ENCODE peak calls at places on chromosomes 13 and 19, in seven cellular contexts. One of them, this sample, is unnamed.

GRCh38 chr19:56637976-56638555 is 4.9 kb upstream of the SMIM17 start:
- DNase-seq in substantia nigra: peak
- DNase-seq in amygdala: no peak
- DNase-seq in hepatocyte: peak
- DNase-seq in endothelial cell: peak
- DNase-seq in GM23338: peak
- DNase-seq in B cell: no peak
- DNase-seq in this sample: peak

GRCh38 chr19:19597809-19598306 is 20.6 kb downstream of the PBX4 start:
- DNase-seq in hepatocyte: no peak
- DNase-seq in B cell: peak
- DNase-seq in endothelial cell: no peak
- DNase-seq in substantia nigra: no peak
- DNase-seq in GM23338: no peak
- DNase-seq in amygdala: no peak
- DNase-seq in this sample: no peak

GRCh38 chr19:5470264-5470671 is 15.1 kb downstream of the ZNRF4 start:
- DNase-seq in endothelial cell: no peak
- DNase-seq in B cell: no peak
- DNase-seq in amygdala: no peak
- DNase-seq in GM23338: no peak
- DNase-seq in substantia nigra: no peak
- DNase-seq in hepatocyte: peak
- DNase-seq in this sample: no peak

GRCh38 chr19:35746087-35746462 is 624 bp downstream of the PSENEN start:
- DNase-seq in substantia nigra: no peak
- DNase-seq in hepatocyte: no peak
- DNase-seq in B cell: no peak
- DNase-seq in amygdala: no peak
- DNase-seq in GM23338: no peak
- DNase-seq in endothelial cell: no peak
- DNase-seq in this sample: no peak

GRCh38 chr13:21638319-21639282 is 32.3 kb upstream of the FGF9 start:
- DNase-seq in endothelial cell: peak
- DNase-seq in amygdala: no peak
- DNase-seq in GM23338: peak
- DNase-seq in hepatocyte: peak
- DNase-seq in substantia nigra: no peak
- DNase-seq in B cell: no peak
- DNase-seq in this sample: no peak

GRCh38 chr19:18046066-18046718 is 38.2 kb downstream of the ARRDC2 start:
- DNase-seq in GM23338: no peak
- DNase-seq in B cell: no peak
- DNase-seq in hepatocyte: no peak
- DNase-seq in amygdala: no peak
- DNase-seq in endothelial cell: no peak
- DNase-seq in substantia nigra: no peak
- DNase-seq in this sample: no peak

GRCh38 chr13:44954210-44954609 is 35.1 kb downstream of the NUFIP1 start:
- DNase-seq in GM23338: no peak
- DNase-seq in endothelial cell: no peak
- DNase-seq in B cell: no peak
- DNase-seq in hepatocyte: no peak
- DNase-seq in substantia nigra: no peak
- DNase-seq in amygdala: no peak
- DNase-seq in this sample: no peak

GRCh38 chr19:18513868-18514267 is 8.0 kb downstream of the ELL start:
- DNase-seq in amygdala: no peak
- DNase-seq in endothelial cell: no peak
- DNase-seq in hepatocyte: no peak
- DNase-seq in GM23338: no peak
- DNase-seq in substantia nigra: no peak
- DNase-seq in B cell: no peak
- DNase-seq in this sample: no peak

GRCh38 chr19:2771786-2772674 is 11.0 kb downstream of the SGTA start:
- DNase-seq in amygdala: no peak
- DNase-seq in substantia nigra: no peak
- DNase-seq in GM23338: no peak
- DNase-seq in hepatocyte: no peak
- DNase-seq in endothelial cell: no peak
- DNase-seq in B cell: no peak
- DNase-seq in this sample: no peak

GRCh38 chr19:55241143-55241934 is 12.8 kb upstream of the TMEM86B start:
- DNase-seq in hepatocyte: no peak
- DNase-seq in GM23338: no peak
- DNase-seq in B cell: no peak
- DNase-seq in amygdala: no peak
- DNase-seq in endothelial cell: no peak
- DNase-seq in substantia nigra: no peak
- DNase-seq in this sample: no peak

GRCh38 chr19:39390759-39391592 is at the start of the genes MED29 and PAF1:
- DNase-seq in GM23338: peak
- DNase-seq in amygdala: peak
- DNase-seq in B cell: peak
- DNase-seq in endothelial cell: peak
- DNase-seq in hepatocyte: peak
- DNase-seq in substantia nigra: peak
- DNase-seq in this sample: peak

GRCh38 chr19:47445527-47445926 is 26.2 kb downstream of the SLC8A2 start:
- DNase-seq in endothelial cell: no peak
- DNase-seq in amygdala: no peak
- DNase-seq in B cell: no peak
- DNase-seq in GM23338: no peak
- DNase-seq in substantia nigra: no peak
- DNase-seq in hepatocyte: no peak
- DNase-seq in this sample: no peak

GRCh38 chr13:47005761-47006414 is 109.0 kb upstream of the HTR2A start:
- DNase-seq in endothelial cell: no peak
- DNase-seq in B cell: no peak
- DNase-seq in substantia nigra: no peak
- DNase-seq in amygdala: no peak
- DNase-seq in GM23338: no peak
- DNase-seq in hepatocyte: no peak
- DNase-seq in this sample: no peak

GRCh38 chr13:25911020-25911419 is 140.8 kb downstream of the SHISA2 start:
- DNase-seq in amygdala: no peak
- DNase-seq in B cell: no peak
- DNase-seq in GM23338: peak
- DNase-seq in endothelial cell: no peak
- DNase-seq in substantia nigra: no peak
- DNase-seq in hepatocyte: no peak
- DNase-seq in this sample: no peak

GRCh38 chr13:71866173-71867091 is 572 bp downstream of the DACH1 start:
- DNase-seq in substantia nigra: no peak
- DNase-seq in amygdala: no peak
- DNase-seq in hepatocyte: peak
- DNase-seq in GM23338: peak
- DNase-seq in endothelial cell: peak
- DNase-seq in B cell: no peak
- DNase-seq in this sample: no peak

GRCh38 chr19:13717194-13717643 is 47.1 kb upstream of the MRI1 start:
- DNase-seq in GM23338: no peak
- DNase-seq in hepatocyte: no peak
- DNase-seq in B cell: no peak
- DNase-seq in amygdala: no peak
- DNase-seq in endothelial cell: no peak
- DNase-seq in substantia nigra: no peak
- DNase-seq in this sample: no peak

GRCh38 chr13:111278258-111278657 is 42.2 kb upstream of the TEX29 start:
- DNase-seq in substantia nigra: no peak
- DNase-seq in B cell: no peak
- DNase-seq in GM23338: no peak
- DNase-seq in endothelial cell: no peak
- DNase-seq in hepatocyte: no peak
- DNase-seq in amygdala: no peak
- DNase-seq in this sample: no peak